ENCODE peak calls at places on chromosome 19, in seven cellular contexts. L is HCT116, V is RKO, W is KG1, T is lower leg skin, M is skeletal muscle cell, I is hippocampal formation. Z is an unnamed sample.

GRCh38 chr19:47509973-47510372 is 4.9 kb downstream of the NAPA start:
- DNase-seq in M (no peak), L (no peak), V (no peak), T (peak), I (no peak), W (no peak), Z (no peak)

GRCh38 chr19:39082167-39082566 is 2.0 kb upstream of the ACP7 start:
- DNase-seq in M (no peak), V (no peak), L (no peak), I (no peak), T (no peak), W (no peak), Z (no peak)

GRCh38 chr19:3576696-3577443 is 4.1 kb downstream of the HMG20B start:
- DNase-seq in V (no peak), T (no peak), M (peak), W (no peak), I (peak), L (no peak), Z (no peak)

GRCh38 chr19:46748325-46749109 is 2.3 kb upstream of the STRN4 start:
- DNase-seq in L (no peak), I (no peak), W (peak), V (peak), M (no peak), T (no peak), Z (no peak)

GRCh38 chr19:5934779-5935472 is 20.9 kb downstream of the CAPS start:
- DNase-seq in L (no peak), M (peak), I (no peak), T (no peak), W (no peak), V (no peak), Z (peak)

GRCh38 chr19:46755077-46755852 is 9.0 kb upstream of the STRN4 start:
- DNase-seq in M (peak), V (no peak), L (no peak), T (no peak), I (no peak), W (no peak), Z (no peak)

GRCh38 chr19:1465191-1466016 is 13.6 kb downstream of the C19orf25 start:
- DNase-seq in M (no peak), T (no peak), I (no peak), W (no peak), L (no peak), V (no peak), Z (no peak)

GRCh38 chr19:11496391-11497163 is 9.1 kb downstream of the ZNF653 start:
- DNase-seq in L (peak), T (no peak), W (peak), I (no peak), V (peak), M (peak), Z (peak)

GRCh38 chr19:29965529-29965928 is 23.5 kb downstream of the URI1 start:
- DNase-seq in L (no peak), W (no peak), V (peak), M (no peak), I (no peak), T (no peak), Z (no peak)

GRCh38 chr19:6062274-6062673 is 48.0 kb downstream of the RFX2 start:
- DNase-seq in M (no peak), I (no peak), W (peak), L (no peak), V (no peak), T (peak), Z (no peak)

GRCh38 chr19:29526730-29527499 is 1.1 kb downstream of the VSTM2B start:
- DNase-seq in M (no peak), I (no peak), V (no peak), T (no peak), L (no peak), W (no peak), Z (peak)

GRCh38 chr19:24060687-24061356 is 26.2 kb upstream of the ZNF254 start:
- DNase-seq in I (no peak), V (peak), L (peak), M (no peak), T (no peak), W (no peak), Z (no peak)

GRCh38 chr19:8320564-8321066 is 560 bp downstream of the NDUFA7 start:
- DNase-seq in M (no peak), V (peak), T (no peak), L (no peak), W (no peak), I (no peak), Z (no peak)

GRCh38 chr19:41376241-41376997 is at the start of gene TMEM91:
- DNase-seq in I (no peak), M (no peak), V (no peak), T (no peak), W (no peak), L (no peak), Z (no peak)

GRCh38 chr19:39832341-39833083 is 1.4 kb downstream of the DYRK1B start:
- DNase-seq in V (no peak), W (no peak), M (no peak), L (no peak), T (no peak), I (no peak), Z (no peak)

GRCh38 chr19:55175117-55175867 is 4.8 kb downstream of the SYT5 start:
- DNase-seq in L (no peak), W (no peak), M (no peak), T (no peak), V (no peak), I (no peak), Z (no peak)

GRCh38 chr19:49362048-49362925 is at the start of gene TEAD2:
- DNase-seq in M (no peak), V (peak), I (no peak), W (no peak), L (no peak), T (no peak), Z (peak)

GRCh38 chr19:7505288-7505681 is 10.6 kb upstream of the ZNF358 start:
- DNase-seq in T (no peak), I (no peak), M (no peak), W (no peak), V (no peak), L (no peak), Z (no peak)

GRCh38 chr19:33444993-33445751 is 71.7 kb downstream of the CEBPG start:
- DNase-seq in V (no peak), T (no peak), I (no peak), L (no peak), W (no peak), M (no peak), Z (no peak)

GRCh38 chr19:23882493-23882892 is 32.2 kb upstream of the ZNF726 start:
- DNase-seq in L (no peak), M (no peak), T (no peak), V (peak), I (no peak), W (no peak), Z (no peak)

GRCh38 chr19:48681127-48681470 is 8.3 kb upstream of the NTN5 start:
- DNase-seq in L (no peak), V (peak), M (peak), T (no peak), W (no peak), I (no peak), Z (no peak)

GRCh38 chr19:2014731-2015610 is 543 bp downstream of the BTBD2 start:
- DNase-seq in T (no peak), M (no peak), V (no peak), L (no peak), W (no peak), I (no peak), Z (no peak)

GRCh38 chr19:3272952-3273351 is 48.5 kb downstream of the CELF5 start:
- DNase-seq in L (no peak), T (no peak), M (no peak), I (no peak), V (no peak), W (no peak), Z (no peak)

GRCh38 chr19:51808333-51808986 is 13.5 kb downstream of the FPR3 start:
- DNase-seq in W (no peak), V (peak), L (no peak), M (no peak), T (no peak), I (no peak), Z (no peak)

GRCh38 chr19:1251233-1251502 is 2.8 kb downstream of the MIDN start:
- DNase-seq in V (peak), T (no peak), L (no peak), M (no peak), W (no peak), I (no peak), Z (no peak)

GRCh38 chr19:54430306-54431254 is 15.3 kb downstream of the TTYH1 start:
- DNase-seq in T (no peak), V (no peak), I (no peak), M (no peak), W (no peak), L (peak), Z (no peak)

GRCh38 chr19:4423727-4424126 is 21.3 kb downstream of the CHAF1A start:
- DNase-seq in M (no peak), I (no peak), W (no peak), L (no peak), V (no peak), T (no peak), Z (no peak)

GRCh38 chr19:43420954-43421353 is 6.3 kb downstream of the TEX101 start:
- DNase-seq in L (no peak), W (no peak), V (no peak), M (no peak), I (no peak), T (no peak), Z (no peak)

GRCh38 chr19:42042455-42043170 is 27.4 kb downstream of the GRIK5 start:
- DNase-seq in M (no peak), V (no peak), W (no peak), L (no peak), I (peak), T (no peak), Z (peak)

GRCh38 chr19:14004619-14005380 is 1.3 kb downstream of the RFX1 start:
- DNase-seq in W (no peak), I (peak), L (no peak), M (no peak), T (peak), V (no peak), Z (no peak)

GRCh38 chr19:46915386-46915785 is 54.6 kb downstream of the ARHGAP35 start:
- DNase-seq in I (no peak), T (no peak), M (no peak), W (no peak), L (no peak), V (no peak), Z (no peak)

GRCh38 chr19:11377237-11377636 is 2.8 kb downstream of the SWSAP1 start:
- DNase-seq in T (peak), W (no peak), I (no peak), M (peak), V (peak), L (no peak), Z (no peak)

GRCh38 chr19:2537544-2537943 is 61.6 kb downstream of the GADD45B start:
- DNase-seq in I (no peak), M (no peak), L (no peak), W (no peak), T (no peak), V (no peak), Z (no peak)

GRCh38 chr19:47492571-47493377 is 8.8 kb upstream of the KPTN start:
- DNase-seq in L (no peak), I (no peak), V (no peak), T (no peak), W (no peak), M (no peak), Z (no peak)

GRCh38 chr19:6828698-6829633 is 56.5 kb downstream of the VAV1 start:
- DNase-seq in T (no peak), L (peak), M (no peak), W (no peak), V (peak), I (no peak), Z (no peak)

GRCh38 chr19:31461814-31462539 is 112.7 kb upstream of the TSHZ3 start:
- DNase-seq in V (no peak), T (no peak), W (no peak), M (no peak), I (no peak), L (no peak), Z (no peak)

GRCh38 chr19:17021793-17022590 is 4.6 kb downstream of the CPAMD8 start:
- DNase-seq in M (no peak), L (no peak), W (no peak), V (no peak), T (no peak), I (peak), Z (no peak)

GRCh38 chr19:41925208-41926003 is 2.8 kb downstream of the ERFL start:
- DNase-seq in T (no peak), L (no peak), I (no peak), W (no peak), M (no peak), V (no peak), Z (no peak)

Z was measured in DMS 273 treated with DMSO at 0.1 percent for 48 hours.